ENCODE peak calls at places on chromosome 12, in five cellular contexts. Z is stimulated activated CD4-positive, alpha-beta T cell treated with anti-CD3 and anti-CD28 coated beads, Interleukin-4, amount 100 ng/mL, for 1 hour; B is neural crest cell; M is gastrocnemius medialis; P is CD8-positive, alpha-beta memory T cell. O is an unnamed sample.

GRCh38 chr12:54368709-54369596 is 4.7 kb upstream of the GPR84 start:
- DNase-seq in Z (peak), B (peak), M (peak), P (peak), O (peak)

GRCh38 chr12:57983150-57983857 is 41.9 kb downstream of the ATP23 start:
- DNase-seq in B (peak), M (no peak), Z (no peak), P (no peak), O (peak)

GRCh38 chr12:47903151-47903611 is 1.6 kb downstream of the VDR start:
- DNase-seq in B (no peak), M (no peak), Z (peak), P (no peak), O (no peak)

GRCh38 chr12:123854918-123855317 is 92.8 kb downstream of the DNAH10 start:
- DNase-seq in Z (no peak), B (no peak), P (no peak), M (no peak), O (no peak)

GRCh38 chr12:118052324-118053070 is 8.5 kb downstream of the WSB2 start:
- DNase-seq in B (no peak), M (peak), Z (no peak), P (no peak), O (no peak)

GRCh38 chr12:131202592-131203378 is 249.1 kb downstream of the ADGRD1 start:
- DNase-seq in Z (no peak), P (no peak), M (no peak), B (no peak), O (no peak)

GRCh38 chr12:2893007-2893406 is 2.3 kb downstream of the TULP3 start:
- DNase-seq in M (peak), P (no peak), Z (no peak), B (no peak), O (no peak)

GRCh38 chr12:89895101-89895500 is 186.5 kb upstream of the ATP2B1 start:
- DNase-seq in B (no peak), M (no peak), Z (no peak), P (no peak), O (no peak)

GRCh38 chr12:121649819-121650353 is 19.6 kb downstream of the MORN3 start:
- DNase-seq in P (peak), Z (no peak), M (no peak), B (no peak), O (peak)

GRCh38 chr12:131087302-131087818 is 133.7 kb downstream of the ADGRD1 start:
- DNase-seq in M (no peak), B (no peak), P (no peak), Z (no peak), O (no peak)

GRCh38 chr12:8781326-8781725 is 41.1 kb upstream of the A2ML1 start:
- DNase-seq in B (no peak), P (no peak), M (no peak), Z (no peak), O (no peak)

GRCh38 chr12:130806574-130806973 is 32.5 kb downstream of the STX2 start:
- DNase-seq in M (no peak), B (no peak), Z (no peak), P (no peak), O (no peak)

GRCh38 chr12:131755305-131756113 is 44.6 kb downstream of the SFSWAP start:
- DNase-seq in P (peak), M (no peak), Z (peak), B (no peak), O (peak)

GRCh38 chr12:59459966-59460365 is 135.9 kb upstream of the SLC16A7 start:
- DNase-seq in M (no peak), P (no peak), B (no peak), Z (no peak), O (no peak)

GRCh38 chr12:124884587-124885438 is 21.1 kb upstream of the SCARB1 start:
- DNase-seq in P (no peak), B (no peak), Z (no peak), M (no peak), O (no peak)

GRCh38 chr12:93322784-93323183 is 54.9 kb upstream of the NUDT4 start:
- DNase-seq in P (no peak), B (no peak), M (no peak), Z (no peak), O (no peak)

GRCh38 chr12:42684171-42685071 is 94.9 kb upstream of the PRICKLE1 start:
- DNase-seq in B (no peak), P (no peak), Z (no peak), M (no peak), O (no peak)